ENCODE peak calls at places on chromosomes 11 and 22, in four cellular contexts. E is fibroblast of villous mesenchyme, H is G401, N is NCI-H1105 treated with DMSO at 0.1 percent for 48 hours. Z is an unnamed sample.

GRCh38 chr11:133950874-133951483 is 5.8 kb downstream of the IGSF9B start:
- DNase-seq in N (no peak), E (no peak), H (peak; percentile 75), Z (no peak)

GRCh38 chr22:29116397-29117123 is 43.7 kb downstream of the KREMEN1 start:
- DNase-seq in N (no peak), E (peak; percentile 83), H (no peak), Z (no peak)

GRCh38 chr22:20652582-20652981 is 121.3 kb upstream of the SERPIND1 start:
- DNase-seq in N (no peak), H (no peak), E (no peak), Z (no peak)

GRCh38 chr11:40183073-40184064 is 1276.1 kb downstream of the LRRC4C start:
- DNase-seq in E (no peak), N (no peak), H (no peak), Z (no peak)

GRCh38 chr11:3879967-3880542 is 24.6 kb downstream of the STIM1 start:
- DNase-seq in H (no peak), N (no peak), E (no peak), Z (no peak)

GRCh38 chr11:17645190-17645970 is 74.0 kb upstream of the MYOD1 start:
- DNase-seq in E (no peak), N (no peak), H (no peak), Z (no peak)

GRCh38 chr22:25282346-25282670 is 62.9 kb downstream of the CRYBB2 start:
- DNase-seq in H (no peak), E (no peak), N (no peak), Z (no peak)

GRCh38 chr22:37510046-37510445 is 9.2 kb downstream of the CARD10 start:
- DNase-seq in E (no peak), H (no peak), N (no peak), Z (no peak)

GRCh38 chr11:18081551-18081950 is 24.3 kb downstream of the SAAL1 start:
- DNase-seq in H (peak; percentile 14), N (peak; percentile 7), E (no peak), Z (no peak)

GRCh38 chr11:115157247-115157646 is 347.0 kb downstream of the CADM1 start:
- DNase-seq in E (no peak), H (no peak), N (no peak), Z (no peak)

GRCh38 chr22:44838316-44839016 is 86.1 kb downstream of the ARHGAP8 start:
- DNase-seq in E (no peak), N (no peak), H (no peak), Z (no peak)

GRCh38 chr22:47918276-47918928 is 1156.0 kb downstream of the TBC1D22A start:
- DNase-seq in H (no peak), N (no peak), E (no peak), Z (no peak)

GRCh38 chr11:46134061-46134460 is 12.8 kb upstream of the PHF21A start:
- DNase-seq in H (no peak), E (no peak), N (no peak), Z (no peak)

GRCh38 chr11:43576834-43577521 is 103.6 kb upstream of the HSD17B12 start:
- DNase-seq in N (no peak), H (peak; percentile 78), E (peak; percentile 42), Z (peak; percentile 22)

GRCh38 chr11:131356201-131356600 is 14.2 kb upstream of the NTM start:
- DNase-seq in N (no peak), H (no peak), E (peak; percentile 1), Z (no peak)

GRCh38 chr11:12826441-12826840 is 152.2 kb downstream of the TEAD1 start:
- DNase-seq in H (no peak), N (no peak), E (no peak), Z (no peak)

GRCh38 chr11:926341-926916 is 759 bp downstream of the AP2A2 start:
- DNase-seq in H (peak; percentile 72), E (peak; percentile 83), N (no peak), Z (no peak)

Z was measured in NCI-H748 treated with DMSO at 0.1 percent for 48 hours.